ENCODE peak calls at places on chromosomes 16 and 17, in ten cellular contexts. N is transverse colon, E is K562, A is suprapubic skin, H is A549, V is stomach, Q is ovary, L is IMR-90, I is endothelial cell of umbilical vein, P is uterus. B is an unnamed sample.

GRCh38 chr17:52938623-52939230 is 780.2 kb upstream of the CA10 start:
- DNase-seq in N (no peak), E (no peak), A (no peak), H (no peak), V (no peak), Q (no peak), L (no peak), I (no peak), P (no peak), B (no peak)

GRCh38 chr17:49132699-49133364 is at the start of gene B4GALNT2:
- DNase-seq in N (peak), E (no peak), A (peak), H (peak), V (peak), Q (no peak), L (no peak), I (no peak), P (no peak), B (no peak)

GRCh38 chr16:11550651-11551498 is 35.8 kb downstream of the LITAF start:
- DNase-seq in N (no peak), E (no peak), A (no peak), H (no peak), V (no peak), Q (no peak), L (no peak), I (no peak), P (no peak), B (no peak)

GRCh38 chr17:27756467-27757371 is 43.6 kb downstream of the NOS2 start:
- DNase-seq in N (peak), E (peak), A (no peak), H (peak), V (peak), Q (peak), L (peak), I (peak), P (no peak), B (peak)

GRCh38 chr17:8892338-8892690 is 24.8 kb upstream of the PIK3R6 start:
- DNase-seq in N (no peak), E (no peak), A (no peak), H (no peak), V (no peak), Q (no peak), L (no peak), I (no peak), P (no peak), B (no peak)

GRCh38 chr17:82980632-82981031 is 98.8 kb upstream of the METRNL start:
- DNase-seq in N (no peak), E (no peak), A (no peak), H (no peak), V (no peak), Q (no peak), L (no peak), I (no peak), P (no peak), B (no peak)

GRCh38 chr17:45997624-45998023 is 1.4 kb upstream of the STH start:
- DNase-seq in N (no peak), E (no peak), A (no peak), H (no peak), V (no peak), Q (no peak), L (peak), I (no peak), P (no peak), B (no peak)

GRCh38 chr17:17603895-17604225 is 12.4 kb upstream of the PEMT start:
- DNase-seq in N (no peak), E (no peak), A (no peak), H (no peak), V (no peak), Q (no peak), L (no peak), I (no peak), P (no peak), B (no peak)

GRCh38 chr17:73494955-73495349 is 149.3 kb downstream of the SDK2 start:
- DNase-seq in N (no peak), E (no peak), A (no peak), H (no peak), V (no peak), Q (no peak), L (no peak), I (no peak), P (no peak), B (no peak)

GRCh38 chr17:17752822-17753448 is 71.7 kb downstream of the RAI1 start:
- DNase-seq in N (no peak), E (no peak), A (no peak), H (no peak), V (no peak), Q (no peak), L (no peak), I (peak), P (no peak), B (peak)

GRCh38 chr17:10875984-10876555 is 38.2 kb upstream of the PIRT start:
- DNase-seq in N (peak), E (peak), A (no peak), H (peak), V (peak), Q (peak), L (peak), I (peak), P (peak), B (peak)

GRCh38 chr16:2199621-2200139 is 3.3 kb upstream of the CASKIN1 start:
- DNase-seq in N (no peak), E (no peak), A (no peak), H (no peak), V (no peak), Q (no peak), L (no peak), I (no peak), P (no peak), B (no peak)

GRCh38 chr16:49353650-49354049 is 20.0 kb upstream of the C16orf78 start:
- DNase-seq in N (no peak), E (no peak), A (no peak), H (no peak), V (no peak), Q (no peak), L (no peak), I (no peak), P (no peak), B (no peak)

GRCh38 chr16:28531777-28532744 is 6.7 kb downstream of the NUPR1 start:
- DNase-seq in N (peak), E (no peak), A (peak), H (no peak), V (peak), Q (peak), L (no peak), I (no peak), P (peak), B (no peak)

GRCh38 chr17:21098934-21099687 is 27.7 kb upstream of the DHRS7B start:
- DNase-seq in N (peak), E (peak), A (no peak), H (peak), V (peak), Q (peak), L (peak), I (peak), P (peak), B (peak)

GRCh38 chr17:72510454-72511016 is 389.7 kb downstream of the SOX9 start:
- DNase-seq in N (no peak), E (no peak), A (no peak), H (no peak), V (no peak), Q (no peak), L (peak), I (no peak), P (no peak), B (no peak)

GRCh38 chr17:62807812-62808575 is at the start of gene MARCHF10:
- DNase-seq in N (peak), E (peak), A (no peak), H (no peak), V (peak), Q (no peak), L (no peak), I (no peak), P (no peak), B (no peak)

GRCh38 chr16:15586716-15587115 is 56.2 kb downstream of the MARF1 start:
- DNase-seq in N (no peak), E (no peak), A (no peak), H (no peak), V (no peak), Q (no peak), L (no peak), I (no peak), P (no peak), B (no peak)

GRCh38 chr17:77523562-77523961 is 382.8 kb downstream of the SEC14L1 start:
- DNase-seq in N (no peak), E (no peak), A (peak), H (no peak), V (no peak), Q (no peak), L (no peak), I (no peak), P (no peak), B (no peak)

GRCh38 chr17:20852541-20853370 is 190.1 kb downstream of the USP22 start:
- DNase-seq in N (peak), E (no peak), A (no peak), H (no peak), V (no peak), Q (peak), L (no peak), I (no peak), P (peak), B (no peak)

GRCh38 chr17:7177954-7178477 is 1.2 kb downstream of the ASGR1 start:
- DNase-seq in N (no peak), E (peak), A (no peak), H (peak), V (no peak), Q (no peak), L (peak), I (peak), P (no peak), B (no peak)

GRCh38 chr17:27545562-27546229 is 85.3 kb upstream of the LGALS9 start:
- DNase-seq in N (no peak), E (no peak), A (no peak), H (no peak), V (no peak), Q (no peak), L (peak), I (no peak), P (no peak), B (no peak)

GRCh38 chr17:37082461-37082860 is 133.7 kb downstream of the AATF start:
- DNase-seq in N (no peak), E (no peak), A (no peak), H (no peak), V (no peak), Q (no peak), L (no peak), I (no peak), P (no peak), B (no peak)

GRCh38 chr16:89476811-89477261 is 13.5 kb downstream of the ANKRD11 start:
- DNase-seq in N (no peak), E (no peak), A (no peak), H (no peak), V (no peak), Q (no peak), L (no peak), I (no peak), P (no peak), B (no peak)

GRCh38 chr16:10252155-10252554 is 69.9 kb upstream of the GRIN2A start:
- DNase-seq in N (no peak), E (no peak), A (no peak), H (no peak), V (no peak), Q (no peak), L (no peak), I (no peak), P (no peak), B (no peak)

GRCh38 chr17:13024033-13024432 is 6.2 kb upstream of the ELAC2 start:
- DNase-seq in N (no peak), E (no peak), A (no peak), H (no peak), V (no peak), Q (no peak), L (no peak), I (no peak), P (no peak), B (no peak)

GRCh38 chr17:74922694-74923537 is at the start of gene USH1G:
- DNase-seq in N (peak), E (peak), A (no peak), H (no peak), V (no peak), Q (peak), L (no peak), I (no peak), P (peak), B (no peak)

GRCh38 chr17:82301916-82302497 is 15.4 kb downstream of the CD7 start:
- DNase-seq in N (peak), E (peak), A (no peak), H (no peak), V (no peak), Q (no peak), L (no peak), I (no peak), P (no peak), B (no peak)

DNA sequence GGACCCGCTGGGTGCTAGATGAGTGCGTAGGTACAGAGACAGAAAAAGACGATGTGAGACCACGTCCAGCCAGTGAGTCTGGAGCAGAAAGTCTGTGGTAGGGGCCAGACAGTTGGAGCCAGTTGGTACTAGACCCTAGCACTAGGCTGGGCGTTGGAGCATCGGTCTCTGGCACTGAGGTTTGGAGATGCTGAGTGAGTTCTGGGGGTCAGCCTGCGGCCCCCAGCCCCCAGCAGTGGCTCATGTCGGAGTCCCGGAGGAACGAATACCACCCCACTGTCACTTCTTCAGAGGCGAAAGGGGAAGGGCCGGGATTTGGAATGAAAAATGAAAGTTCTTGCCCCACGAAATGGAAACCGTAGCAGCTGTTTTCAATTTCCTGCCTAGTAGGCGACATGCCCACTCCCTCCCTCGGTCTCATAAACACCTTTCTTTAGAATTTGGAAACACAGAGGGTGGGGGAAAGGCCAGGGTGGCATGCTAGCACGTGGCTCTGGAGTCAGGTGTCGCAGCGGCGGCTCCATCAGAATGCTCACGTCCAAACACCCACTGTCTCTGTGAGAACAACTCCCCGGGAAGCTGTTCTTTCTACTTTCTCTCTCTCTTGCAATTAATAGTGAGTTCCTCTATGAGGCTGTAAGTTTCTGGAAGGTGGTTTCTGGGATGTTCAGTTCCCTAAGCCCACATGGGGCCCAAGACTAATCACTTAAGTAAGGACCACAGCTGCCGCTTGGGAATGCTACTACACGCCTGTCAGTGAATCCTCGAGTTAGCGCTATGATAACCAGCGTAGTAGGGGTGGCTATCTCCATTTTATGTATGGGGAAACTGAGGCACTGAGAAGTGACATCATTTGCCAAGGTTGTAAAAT is 96.9 kb downstream of the IRF8 start:
- DNase-seq in N (no peak), E (no peak), A (peak), H (no peak), V (peak), Q (no peak), L (no peak), I (no peak), P (no peak), B (no peak)
- TF ChIP-seq POLR2A in N (no peak), E (no peak), A (no peak), H (no peak), V (no peak), Q (no peak), L (no peak), I (no peak), P (no peak), B (no peak)

DNA sequence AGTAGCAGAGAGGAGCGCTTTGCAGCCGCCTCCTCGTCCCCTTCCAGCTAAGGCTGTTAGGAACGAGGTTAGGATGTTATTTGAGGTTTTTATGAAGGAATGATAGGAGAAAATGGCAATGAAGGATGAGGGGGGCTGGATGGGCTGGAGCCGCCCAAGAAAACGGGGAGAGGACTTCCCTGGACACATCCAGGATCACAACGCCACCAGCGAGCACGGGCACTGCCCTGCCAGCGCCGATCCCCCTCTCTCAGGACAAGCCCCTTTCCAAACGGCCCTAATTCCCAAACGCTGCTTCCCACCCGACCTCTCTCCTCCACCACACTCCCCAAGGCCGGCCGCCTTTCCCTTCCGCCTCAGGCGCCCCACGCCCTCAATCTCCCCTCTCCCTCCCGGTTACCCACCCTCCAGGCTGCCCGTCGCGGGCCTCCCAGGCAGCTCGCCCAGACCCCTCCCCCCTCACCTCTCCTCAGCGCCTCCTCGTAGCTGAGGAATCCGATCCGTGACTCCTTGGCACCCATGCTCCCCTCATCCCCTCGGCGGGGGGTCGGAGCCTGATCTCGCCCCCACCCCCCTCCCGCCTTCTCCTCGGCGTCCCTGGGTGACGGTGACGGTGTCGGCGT is 403 bp downstream of the USP32 start:
- DNase-seq in N (no peak), E (no peak), A (peak), H (peak), V (no peak), Q (no peak), L (no peak), I (no peak), P (no peak), B (no peak)
- TF ChIP-seq POLR2A in N (no peak), E (peak), A (no peak), H (no peak), V (no peak), Q (no peak), L (no peak), I (no peak), P (no peak), B (no peak)

GRCh38 chr16:87784812-87785211 is 19.0 kb upstream of the KLHDC4 start:
- DNase-seq in N (no peak), E (no peak), A (no peak), H (no peak), V (no peak), Q (no peak), L (peak), I (no peak), P (no peak), B (no peak)
- TF ChIP-seq POLR2A in N (no peak), E (no peak), A (no peak), H (no peak), V (no peak), Q (no peak), L (no peak), I (no peak), P (no peak), B (no peak)

DNA sequence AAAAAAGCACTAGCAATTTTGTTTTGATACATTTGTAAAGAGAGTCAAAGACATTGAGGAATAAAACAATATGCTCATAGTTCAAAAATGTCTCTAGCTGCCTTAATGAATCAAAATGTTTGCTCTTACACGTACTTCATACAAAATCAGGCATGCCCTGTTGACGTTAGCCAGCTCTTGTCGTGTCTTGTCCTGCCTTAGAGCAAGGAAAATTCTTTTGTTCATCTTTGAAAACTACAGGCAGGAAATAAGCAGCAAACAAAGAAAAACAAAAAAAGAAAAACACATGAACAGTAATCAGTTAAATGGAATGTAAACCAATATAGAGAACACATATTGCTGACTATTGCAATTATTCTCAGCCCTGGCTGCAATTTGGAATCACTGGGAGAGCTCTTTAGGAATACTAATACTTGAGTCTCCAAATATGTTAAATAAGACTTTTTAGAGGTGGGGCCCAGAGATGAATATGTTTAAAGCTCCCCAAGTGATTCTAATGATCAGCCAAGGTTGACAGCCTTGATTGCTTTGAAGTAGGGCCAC is 1.7 kb downstream of the CAPNS2 start:
- DNase-seq in N (no peak), E (no peak), A (no peak), H (no peak), V (no peak), Q (no peak), L (no peak), I (no peak), P (no peak), B (no peak)
- TF ChIP-seq POLR2A in N (no peak), E (no peak), A (no peak), H (no peak), V (no peak), Q (no peak), L (no peak), I (no peak), P (no peak), B (no peak)

GRCh38 chr17:50667259-50668024 is 32.8 kb downstream of the ABCC3 start:
- DNase-seq in N (no peak), E (no peak), A (no peak), H (no peak), V (no peak), Q (no peak), L (no peak), I (no peak), P (no peak), B (no peak)

GRCh38 chr17:50665838-50666237 is 31.2 kb downstream of the ABCC3 start:
- DNase-seq in N (no peak), E (no peak), A (no peak), H (no peak), V (no peak), Q (no peak), L (no peak), I (no peak), P (no peak), B (no peak)

GRCh38 chr17:50666316-50666715 is 31.6 kb downstream of the ABCC3 start:
- DNase-seq in N (no peak), E (no peak), A (no peak), H (no peak), V (no peak), Q (no peak), L (no peak), I (no peak), P (no peak), B (no peak)

GRCh38 chr17:50668838-50669581 is 34.3 kb downstream of the ABCC3 start:
- DNase-seq in N (no peak), E (no peak), A (no peak), H (no peak), V (no peak), Q (no peak), L (no peak), I (no peak), P (no peak), B (no peak)

DNA sequence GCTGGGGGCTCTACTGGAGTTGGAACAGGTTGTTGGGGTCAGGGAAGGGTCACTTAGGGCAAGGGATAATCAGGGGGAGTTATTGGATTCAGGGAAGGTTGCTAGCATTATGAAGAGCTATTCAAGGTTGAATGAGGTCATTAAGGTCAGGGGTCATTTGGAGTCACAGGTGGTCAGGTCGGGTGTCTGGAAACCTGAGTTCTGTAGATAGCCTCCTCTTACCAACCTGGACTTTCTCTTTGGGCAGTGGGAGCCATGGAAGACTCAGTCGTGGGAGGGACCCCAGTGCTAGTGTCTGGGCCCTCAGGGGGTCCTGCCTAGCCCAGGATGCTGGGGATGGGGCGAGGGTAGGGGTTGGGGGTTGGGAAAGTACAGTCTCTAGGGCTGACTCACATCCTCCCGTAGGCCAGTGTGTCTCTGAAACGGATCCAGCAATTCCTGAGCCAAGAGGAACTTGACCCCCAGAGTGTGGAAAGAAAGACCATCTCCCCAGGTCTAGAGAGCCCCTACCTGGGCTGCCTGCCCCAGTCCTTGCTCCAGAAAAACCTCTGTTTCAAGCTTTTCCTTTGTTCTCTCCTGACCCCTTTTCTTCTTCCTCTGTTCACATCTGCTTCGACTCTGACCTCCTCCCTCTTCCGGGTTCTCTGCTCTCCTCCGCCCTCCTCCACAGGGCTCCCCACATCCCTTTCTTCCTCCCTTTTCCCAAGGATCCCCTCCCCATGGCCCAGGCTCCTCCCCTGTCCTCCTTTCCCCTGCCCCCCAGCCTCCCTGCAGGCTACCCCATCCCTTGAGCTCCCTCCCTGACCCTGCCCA is 33.5 kb downstream of the ABCC3 start:
- DNase-seq in N (no peak), E (no peak), A (no peak), H (peak), V (no peak), Q (no peak), L (peak), I (peak), P (no peak), B (no peak)
- TF ChIP-seq POLR2A in N (no peak), E (no peak), A (no peak), H (no peak), V (no peak), Q (no peak), L (no peak), I (peak), P (no peak), B (no peak)

B was measured in erythroblast.